ENCODE peak calls at places on chromosomes 1 and 21, in four cellular contexts. Z, J, M and K are unnamed samples.

GRCh38 chr1:3553166-3553939 is 58.0 kb downstream of the MEGF6 start:
- DNase-seq in Z (no peak), J (no peak), M (no peak), K (no peak)

GRCh38 chr1:51734899-51735745 is 118.2 kb downstream of the OSBPL9 start:
- DNase-seq in Z (no peak), J (no peak), M (no peak), K (no peak)

GRCh38 chr21:44299458-44300261 is at the start of gene PFKL:
- DNase-seq in Z (no peak), J (no peak), M (peak; percentile 24), K (peak; percentile 80)

GRCh38 chr21:36542312-36543101 is 62.6 kb upstream of the CLDN14 start:
- DNase-seq in Z (no peak), J (no peak), M (no peak), K (no peak)

GRCh38 chr21:21290751-21291150 is 292.5 kb downstream of the NCAM2 start:
- DNase-seq in Z (no peak), J (no peak), M (no peak), K (no peak)

GRCh38 chr1:37177230-37177864 is 143.0 kb upstream of the GRIK3 start:
- DNase-seq in Z (peak; percentile 64), J (peak; percentile 18), M (peak; percentile 25), K (peak; percentile 30)

GRCh38 chr1:106515375-106515774 is 541.1 kb upstream of the PRMT6 start:
- DNase-seq in Z (no peak), J (no peak), M (no peak), K (no peak)

GRCh38 chr1:55894521-55894920 is 679.4 kb upstream of the USP24 start:
- DNase-seq in Z (no peak), J (no peak), M (no peak), K (no peak)

GRCh38 chr1:201624741-201625646 is 86.1 kb downstream of the NAV1 start:
- DNase-seq in Z (no peak), J (no peak), M (no peak), K (no peak)

GRCh38 chr1:9529190-9529589 is 10.1 kb upstream of the SLC25A33 start:
- DNase-seq in Z (no peak), J (no peak), M (no peak), K (peak; percentile 64)

GRCh38 chr1:203607169-203607873 is 19.3 kb upstream of the ATP2B4 start:
- DNase-seq in Z (no peak), J (no peak), M (no peak), K (peak; percentile 39)

GRCh38 chr1:90708236-90708786 is 8.8 kb downstream of the BARHL2 start:
- DNase-seq in Z (no peak), J (no peak), M (no peak), K (no peak)

GRCh38 chr1:76381450-76382108 is 307.0 kb downstream of the ST6GALNAC3 start:
- DNase-seq in Z (no peak), J (no peak), M (no peak), K (no peak)

GRCh38 chr1:65278344-65279091 is 30.8 kb upstream of the DNAJC6 start:
- DNase-seq in Z (no peak), J (no peak), M (no peak), K (no peak)

GRCh38 chr21:35219719-35220118 is 170.6 kb upstream of the RUNX1 start:
- DNase-seq in Z (no peak), J (no peak), M (no peak), K (no peak)

GRCh38 chr1:210723646-210724045 is 394.9 kb downstream of the HHAT start:
- DNase-seq in Z (no peak), J (no peak), M (peak; percentile 3), K (no peak)

GRCh38 chr1:66563094-66563800 is 29.3 kb downstream of the SGIP1 start:
- DNase-seq in Z (peak; percentile 41), J (peak; percentile 95), M (peak; percentile 14), K (no peak)

GRCh38 chr1:226586116-226586515 is 37.6 kb downstream of the STUM start:
- DNase-seq in Z (no peak), J (no peak), M (no peak), K (no peak)

GRCh38 chr1:154749078-154749760 is 120.9 kb downstream of the KCNN3 start:
- DNase-seq in Z (peak; percentile 59), J (no peak), M (no peak), K (peak; percentile 38)

GRCh38 chr1:18319099-18319498 is 161.6 kb upstream of the KLHDC7A start:
- DNase-seq in Z (peak; percentile 19), J (no peak), M (no peak), K (no peak)

GRCh38 chr1:64343105-64343960 is 126.6 kb upstream of the CACHD1 start:
- DNase-seq in Z (peak; percentile 86), J (peak; percentile 91), M (no peak), K (no peak)

GRCh38 chr1:156025873-156026272 is 5.1 kb upstream of the SSR2 start:
- DNase-seq in Z (peak; percentile 48), J (no peak), M (peak; percentile 62), K (peak; percentile 47)

GRCh38 chr21:22890656-22891055 is 1892.4 kb downstream of the NCAM2 start:
- DNase-seq in Z (no peak), J (no peak), M (no peak), K (no peak)

GRCh38 chr1:159532922-159533321 is 2.9 kb downstream of the OR10J5 start:
- DNase-seq in Z (no peak), J (no peak), M (no peak), K (no peak)

GRCh38 chr1:110118636-110119396 is 6.6 kb downstream of the UBL4B start:
- DNase-seq in Z (no peak), J (no peak), M (no peak), K (no peak)

GRCh38 chr1:156262461-156263287 is 14.8 kb upstream of the PAQR6 start:
- DNase-seq in Z (no peak), J (peak; percentile 68), M (no peak), K (no peak)

GRCh38 chr1:40897499-40897898 is 35.3 kb upstream of the CITED4 start:
- DNase-seq in Z (no peak), J (peak; percentile 25), M (no peak), K (no peak)

GRCh38 chr1:10987840-10988417 is 24.5 kb upstream of the TARDBP start:
- DNase-seq in Z (no peak), J (no peak), M (no peak), K (no peak)

GRCh38 chr1:6690186-6690585 is 11.4 kb downstream of the DNAJC11 start:
- DNase-seq in Z (no peak), J (no peak), M (no peak), K (no peak)

DNA sequence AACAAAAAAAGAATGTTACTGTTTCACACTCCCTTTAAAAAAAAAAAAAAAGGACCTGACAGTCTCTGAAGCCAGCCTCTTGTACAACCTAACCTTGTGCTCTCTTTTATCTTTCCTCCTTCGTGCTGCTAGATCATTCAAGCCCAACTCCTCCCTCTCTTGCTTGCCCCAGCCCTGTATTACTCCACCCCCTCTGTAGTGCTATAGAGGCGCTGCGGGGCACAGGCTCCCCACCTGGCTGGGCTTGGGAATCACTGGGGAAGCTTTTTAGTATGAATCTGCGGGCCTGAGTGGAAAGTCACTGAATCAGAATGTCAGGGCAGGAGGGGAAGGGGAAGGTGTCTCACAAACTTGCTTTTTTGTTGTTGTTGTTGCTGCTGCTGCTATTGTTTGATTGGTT is 383.7 kb upstream of the CAMK1G start:
- DNase-seq in Z (no peak), J (no peak), M (no peak), K (no peak)
- TF ChIP-seq TCF7L2 in Z (no peak), J (no peak), M (no peak), K (no peak)

GRCh38 chr21:20004353-20004752 is 993.9 kb upstream of the NCAM2 start:
- DNase-seq in Z (no peak), J (no peak), M (no peak), K (no peak)
- TF ChIP-seq TCF7L2 in Z (no peak), J (no peak), M (no peak), K (no peak)

DNA sequence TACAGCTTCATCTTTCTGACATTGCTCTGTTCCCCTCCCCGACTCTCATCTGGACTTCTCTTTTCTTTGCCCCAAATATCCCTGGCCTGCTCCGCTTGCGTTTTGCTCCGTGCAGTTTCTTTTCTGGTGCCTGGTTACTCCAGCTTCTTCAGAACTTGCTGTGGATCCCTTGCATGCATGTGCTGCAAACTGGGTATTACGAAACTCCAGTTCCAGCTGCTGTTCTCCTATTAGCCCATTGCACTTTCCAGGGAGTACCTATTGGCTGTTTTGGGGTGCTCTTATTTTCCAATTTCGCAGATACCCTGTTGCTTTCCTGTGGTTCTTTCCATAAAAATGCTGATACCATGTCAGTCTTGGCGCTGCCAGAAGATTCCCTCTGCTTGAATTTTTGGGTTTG is 9.9 kb upstream of the NDC1 start:
- DNase-seq in Z (no peak), J (no peak), M (no peak), K (no peak)
- TF ChIP-seq TCF7L2 in Z (no peak), J (no peak), M (no peak), K (no peak)

GRCh38 chr1:44571712-44572571 is 102.3 kb downstream of the TMEM53 start:
- DNase-seq in Z (no peak), J (no peak), M (peak; percentile 39), K (peak; percentile 58)
- TF ChIP-seq TCF7L2 in Z (no peak), J (no peak), M (no peak), K (no peak)

DNA sequence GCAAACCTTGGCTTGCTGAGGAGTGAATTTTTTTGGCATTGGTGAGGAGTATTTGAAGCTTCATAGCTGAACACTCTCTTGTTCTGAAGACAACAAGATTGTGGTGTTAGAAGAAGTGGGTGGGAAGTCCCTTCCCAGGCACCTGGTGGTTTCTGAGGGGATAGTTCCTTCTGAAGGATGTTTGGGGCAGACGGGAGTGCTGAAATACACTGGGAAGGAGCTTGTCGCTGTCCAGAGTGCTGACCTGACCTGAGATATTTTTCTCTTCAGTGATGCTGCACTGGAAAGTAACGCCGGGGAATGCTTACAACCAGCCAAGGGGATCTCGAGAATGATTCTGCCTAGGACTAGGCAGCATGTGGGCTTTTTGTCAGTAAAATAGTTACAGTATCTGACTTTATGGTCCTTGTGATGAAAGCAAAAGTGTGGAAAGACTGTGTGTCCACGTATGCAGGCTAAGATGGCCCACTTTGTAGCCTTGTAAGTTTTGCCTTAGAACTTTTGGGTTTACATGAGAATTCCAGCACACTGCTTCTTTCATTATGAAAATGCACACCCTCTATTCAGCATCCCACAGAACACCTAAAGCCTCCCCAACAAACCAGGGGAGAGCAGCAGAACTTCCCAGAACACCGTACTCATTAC is 33.1 kb upstream of the NFASC start:
- DNase-seq in Z (no peak), J (no peak), M (peak; percentile 15), K (peak; percentile 63)
- TF ChIP-seq TCF7L2 in Z (no peak), J (no peak), M (no peak), K (no peak)

DNA sequence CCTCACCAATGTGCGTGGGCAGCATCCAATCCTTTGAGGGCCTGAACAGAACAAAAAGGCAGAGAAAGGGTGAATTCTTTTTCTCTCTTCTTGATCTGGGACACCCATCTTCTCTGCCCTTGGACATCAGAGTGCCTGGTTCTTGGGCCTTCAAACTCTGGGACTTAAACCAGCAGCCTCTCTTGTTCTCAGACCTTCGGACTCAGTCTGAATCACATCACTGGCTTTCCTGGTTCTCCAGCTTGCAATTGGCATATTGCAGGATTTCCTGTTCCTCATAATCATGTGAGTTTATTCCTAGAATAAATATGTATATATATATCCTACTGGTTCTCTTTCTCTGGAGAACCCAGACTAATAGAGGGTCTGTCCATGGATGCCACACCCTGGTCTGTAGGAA is 16.3 kb upstream of the TENT5C start:
- DNase-seq in Z (no peak), J (no peak), M (no peak), K (no peak)
- TF ChIP-seq TCF7L2 in Z (no peak), J (no peak), M (no peak), K (no peak)